ENCODE peak calls at places on chromosomes 1 and 21, in four cellular contexts. O, H, E and D are unnamed samples.
A peak's percentile ranks its signal among the peaks of the same experiment; 100 is the strongest.

GRCh38 chr1:243233908-243234307 is 21.2 kb downstream of the CEP170 start:
- DNase-seq in O (peak; percentile 70), H (peak; percentile 34), E (no peak), D (no peak)

GRCh38 chr1:25650219-25650576 is 33.6 kb downstream of the MAN1C1 start:
- DNase-seq in O (no peak), H (no peak), E (no peak), D (no peak)

GRCh38 chr1:97920275-97920831 is 481 bp downstream of the DPYD start:
- DNase-seq in O (no peak), H (peak; percentile 64), E (no peak), D (no peak)

GRCh38 chr1:25106981-25107642 is 125.2 kb downstream of the SYF2 start:
- DNase-seq in O (no peak), H (no peak), E (no peak), D (no peak)

GRCh38 chr1:186854102-186854501 is 25.4 kb downstream of the PLA2G4A start:
- DNase-seq in O (no peak), H (no peak), E (no peak), D (no peak)

GRCh38 chr1:162696286-162696862 is 64.1 kb downstream of the DDR2 start:
- DNase-seq in O (peak; percentile 89), H (peak; percentile 48), E (peak; percentile 86), D (no peak)

GRCh38 chr1:191419842-191420241 is 738.4 kb upstream of the RGS18 start:
- DNase-seq in O (no peak), H (no peak), E (no peak), D (no peak)

GRCh38 chr21:35540950-35541632 is 492.0 kb upstream of the RUNX1 start:
- DNase-seq in O (no peak), H (no peak), E (no peak), D (no peak)

GRCh38 chr1:153352523-153352922 is 3.9 kb upstream of the PGLYRP4 start:
- DNase-seq in O (peak; percentile 17), H (peak; percentile 91), E (peak; percentile 84), D (peak; percentile 75)

GRCh38 chr1:160993544-160993943 is 27.4 kb downstream of the F11R start:
- DNase-seq in O (no peak), H (peak; percentile 78), E (peak; percentile 57), D (no peak)

GRCh38 chr1:68229927-68230812 is 2.2 kb downstream of the WLS start:
- DNase-seq in O (no peak), H (no peak), E (peak; percentile 16), D (no peak)

GRCh38 chr1:21955474-21956281 is 18.6 kb upstream of the HSPG2 start:
- DNase-seq in O (no peak), H (no peak), E (no peak), D (no peak)

GRCh38 chr1:202649553-202650392 is 60.5 kb downstream of the SYT2 start:
- DNase-seq in O (no peak), H (no peak), E (no peak), D (no peak)

GRCh38 chr21:41961282-41961701 is 7.5 kb upstream of the C2CD2 start:
- DNase-seq in O (no peak), H (no peak), E (no peak), D (no peak)

GRCh38 chr1:18575620-18576019 is 55.0 kb upstream of the PAX7 start:
- DNase-seq in O (no peak), H (peak; percentile 70), E (peak; percentile 63), D (peak; percentile 60)